ENCODE peak calls at places on chromosomes 2 and 18, in four cellular contexts. I is naive B cell; D is stimulated activated naive B cell treated with anti-CD40 and anti-IgM and Interleukin-4, amounts not matched to agents 10 μg/mL and 1 μg/mL and 100 μg/mL, for 72 hours; G is activated T-helper 1 cell treated with Interleukin-2 at 50 U/mL for 16 hours. X is an unnamed sample.

GRCh38 chr2:199955007-199955338 is 318 bp downstream of the TYW5 start:
- DNase-seq in G (no peak), D (no peak), I (no peak), X (peak; percentile 19)

GRCh38 chr2:229901819-229902218 is 20.0 kb downstream of the TRIP12 start:
- DNase-seq in I (no peak), D (no peak), G (no peak), X (no peak)

GRCh38 chr18:23683671-23684070 is 5.6 kb upstream of the LAMA3 start:
- DNase-seq in G (no peak), I (no peak), D (no peak), X (no peak)

GRCh38 chr2:220601674-220602073 is 970.4 kb downstream of the EPHA4 start:
- DNase-seq in G (no peak), D (no peak), I (no peak), X (no peak)

GRCh38 chr2:58432491-58433166 is 191.5 kb upstream of the FANCL start:
- DNase-seq in G (no peak), D (no peak), I (no peak), X (no peak)

GRCh38 chr18:32095571-32096229 is 4.0 kb downstream of the RNF138 start:
- DNase-seq in G (no peak), I (no peak), D (no peak), X (no peak)

GRCh38 chr2:237281900-237282306 is 132.1 kb downstream of the COL6A3 start:
- DNase-seq in G (no peak), I (no peak), D (no peak), X (peak; percentile 8)

GRCh38 chr2:105369777-105370690 is 28.8 kb downstream of the FHL2 start:
- DNase-seq in I (peak; percentile 65), G (peak; percentile 70), D (peak; percentile 74), X (peak; percentile 82)

GRCh38 chr2:168944065-168944464 is 43.0 kb downstream of the G6PC2 start:
- DNase-seq in G (no peak), I (no peak), D (no peak), X (no peak)

GRCh38 chr18:45739848-45740247 is 15.9 kb downstream of the SLC14A1 start:
- DNase-seq in D (no peak), I (no peak), G (no peak), X (no peak)

GRCh38 chr2:122707224-122707824 is 951.9 kb downstream of the TSN start:
- DNase-seq in G (no peak), D (no peak), I (no peak), X (no peak)